ENCODE peak calls at places on chromosomes 11 and 22, in four cellular contexts. A is EL, R is H4, D is brain microvascular endothelial cell. T is an unnamed sample.
A peak's percentile ranks its signal among the peaks of the same experiment; 100 is the strongest.

GRCh38 chr11:115112779-115113178 is 391.4 kb downstream of the CADM1 start:
- DNase-seq in A (no peak), R (no peak), D (no peak), T (no peak)

GRCh38 chr22:29003975-29004646 is 57.5 kb downstream of the C22orf31 start:
- DNase-seq in A (no peak), R (no peak), D (no peak), T (no peak)

GRCh38 chr11:100785148-100785983 is 98.3 kb downstream of the ARHGAP42 start:
- DNase-seq in A (no peak), R (no peak), D (no peak), T (no peak)

GRCh38 chr11:73596547-73596946 is 1.4 kb downstream of the FAM168A start:
- DNase-seq in A (no peak), R (no peak), D (no peak), T (no peak)

GRCh38 chr11:88345408-88345807 is 7.9 kb upstream of the CTSC start:
- DNase-seq in A (peak; percentile 52), R (no peak), D (peak; percentile 71), T (no peak)

GRCh38 chr22:49934891-49935557 is 16.6 kb downstream of the CRELD2 start:
- DNase-seq in A (peak; percentile 64), R (peak; percentile 61), D (no peak), T (peak; percentile 50)

GRCh38 chr22:19065929-19066328 is 56.3 kb downstream of the DGCR2 start:
- DNase-seq in A (no peak), R (no peak), D (no peak), T (no peak)

GRCh38 chr11:87260811-87261210 is 223.1 kb downstream of the TMEM135 start:
- DNase-seq in A (peak; percentile 56), R (no peak), D (peak; percentile 49), T (no peak)

GRCh38 chr11:37804666-37805065 is 1206.6 kb upstream of the RAG2 start:
- DNase-seq in A (no peak), R (no peak), D (no peak), T (no peak)

GRCh38 chr22:46858181-46858771 is 95.8 kb downstream of the TBC1D22A start:
- DNase-seq in A (no peak), R (no peak), D (no peak), T (no peak)

GRCh38 chr22:41762980-41763779 is 37.3 kb upstream of the CCDC134 start:
- DNase-seq in A (peak; percentile 29), R (no peak), D (peak; percentile 9), T (peak; percentile 1)

GRCh38 chr22:50233223-50233622 is 11.6 kb downstream of the TUBGCP6 start:
- DNase-seq in A (no peak), R (no peak), D (no peak), T (no peak)

GRCh38 chr11:66151273-66151672 is 81.2 kb downstream of the PACS1 start:
- DNase-seq in A (no peak), R (no peak), D (no peak), T (no peak)

GRCh38 chr22:23841292-23841691 is 2.5 kb upstream of the DERL3 start:
- DNase-seq in A (no peak), R (no peak), D (no peak), T (no peak)

GRCh38 chr11:130323452-130324448 is 9.0 kb upstream of the ZBTB44 start:
- DNase-seq in A (no peak), R (peak; percentile 21), D (no peak), T (no peak)

GRCh38 chr22:46107089-46107664 is 43.1 kb upstream of the PPARA start:
- DNase-seq in A (no peak), R (no peak), D (no peak), T (peak; percentile 60)

GRCh38 chr11:2515401-2516275 is 70.8 kb downstream of the KCNQ1 start:
- DNase-seq in A (no peak), R (no peak), D (no peak), T (no peak)

T was measured in hypothalamus.